ENCODE peak calls at places on chromosome 11, in seven cellular contexts. O is IMR-90; G is left ventricle myocardium inferior; W is naive thymus-derived CD4-positive, alpha-beta T cell; M is left lung; D is PC-9; H is GM12878. X is an unnamed sample.

GRCh38 chr11:6635082-6635932 is 16.1 kb upstream of the TPP1 start:
- DNase-seq in O (peak), G (peak), W (no peak), M (no peak), D (no peak), H (no peak), X (no peak)

GRCh38 chr11:37657645-37658044 is 1059.6 kb upstream of the RAG2 start:
- DNase-seq in O (peak), G (no peak), W (no peak), M (no peak), D (no peak), H (no peak), X (no peak)

GRCh38 chr11:91932151-91932821 is 292.3 kb upstream of the FAT3 start:
- DNase-seq in O (no peak), G (no peak), W (no peak), M (no peak), D (peak), H (no peak), X (no peak)

GRCh38 chr11:73249858-73250773 is 22.0 kb upstream of the P2RY6 start:
- DNase-seq in O (no peak), G (no peak), W (no peak), M (no peak), D (no peak), H (no peak), X (no peak)

GRCh38 chr11:71341596-71341995 is 89.2 kb upstream of the SHANK2 start:
- DNase-seq in O (no peak), G (no peak), W (no peak), M (no peak), D (no peak), H (no peak), X (no peak)

GRCh38 chr11:122984186-122985011 is 2.8 kb upstream of the BSX start:
- DNase-seq in O (no peak), G (no peak), W (no peak), M (no peak), D (peak), H (no peak), X (no peak)

GRCh38 chr11:130262424-130262823 is 52.3 kb downstream of the ZBTB44 start:
- DNase-seq in O (no peak), G (no peak), W (no peak), M (no peak), D (no peak), H (no peak), X (no peak)

GRCh38 chr11:101470414-101470813 is 113.4 kb downstream of the TRPC6 start:
- DNase-seq in O (peak), G (no peak), W (no peak), M (no peak), D (no peak), H (no peak), X (no peak)

GRCh38 chr11:40280161-40281054 is 1179.0 kb downstream of the LRRC4C start:
- DNase-seq in O (no peak), G (peak), W (no peak), M (no peak), D (no peak), H (no peak), X (peak)

GRCh38 chr11:19284881-19285280 is 44.1 kb upstream of the E2F8 start:
- DNase-seq in O (no peak), G (no peak), W (no peak), M (no peak), D (no peak), H (no peak), X (no peak)

GRCh38 chr11:109041876-109042275 is 377.0 kb downstream of the DDX10 start:
- DNase-seq in O (peak), G (no peak), W (no peak), M (no peak), D (no peak), H (no peak), X (no peak)

GRCh38 chr11:122197055-122197987 is 81.3 kb upstream of the BLID start:
- DNase-seq in O (peak), G (no peak), W (no peak), M (no peak), D (peak), H (no peak), X (no peak)

GRCh38 chr11:76188873-76189272 is 17.4 kb downstream of the WNT11 start:
- DNase-seq in O (no peak), G (no peak), W (no peak), M (no peak), D (no peak), H (no peak), X (no peak)

GRCh38 chr11:69651834-69652620 is 11.1 kb downstream of the CCND1 start:
- DNase-seq in O (no peak), G (no peak), W (no peak), M (peak), D (no peak), H (no peak), X (no peak)

GRCh38 chr11:35750315-35750714 is 87.7 kb downstream of the TRIM44 start:
- DNase-seq in O (no peak), G (no peak), W (no peak), M (no peak), D (no peak), H (no peak), X (no peak)

GRCh38 chr11:121112498-121113455 is 11.7 kb downstream of the TECTA start:
- DNase-seq in O (peak), G (peak), W (no peak), M (no peak), D (peak), H (no peak), X (peak)

GRCh38 chr11:66970808-66971442 is 4.2 kb upstream of the C11orf86 start:
- DNase-seq in O (peak), G (no peak), W (no peak), M (no peak), D (peak), H (no peak), X (no peak)

GRCh38 chr11:121455115-121455514 is 2.3 kb upstream of the SORL1-AS1 start:
- DNase-seq in O (no peak), G (no peak), W (no peak), M (no peak), D (no peak), H (no peak), X (no peak)

GRCh38 chr11:73288873-73289707 is 17.0 kb downstream of the P2RY6 start:
- DNase-seq in O (peak), G (peak), W (peak), M (peak), D (peak), H (peak), X (peak)

GRCh38 chr11:70501933-70502540 is 103.7 kb downstream of the CTTN start:
- DNase-seq in O (no peak), G (peak), W (no peak), M (peak), D (no peak), H (no peak), X (no peak)

GRCh38 chr11:5291207-5291838 is 10.4 kb downstream of the OR51B4 start:
- DNase-seq in O (peak), G (no peak), W (no peak), M (no peak), D (no peak), H (no peak), X (no peak)

GRCh38 chr11:114925591-114925990 is 247.3 kb downstream of the NXPE2 start:
- DNase-seq in O (no peak), G (no peak), W (no peak), M (no peak), D (no peak), H (no peak), X (no peak)

GRCh38 chr11:34264266-34265110 is 93.3 kb downstream of the ABTB2 start:
- DNase-seq in O (no peak), G (no peak), W (no peak), M (no peak), D (no peak), H (no peak), X (no peak)

GRCh38 chr11:79108851-79109250 is 332.0 kb downstream of the TENM4 start:
- DNase-seq in O (peak), G (no peak), W (no peak), M (no peak), D (no peak), H (no peak), X (no peak)

GRCh38 chr11:104803770-104804169 is 94.5 kb downstream of the CASP12 start:
- DNase-seq in O (no peak), G (no peak), W (no peak), M (no peak), D (no peak), H (no peak), X (no peak)

GRCh38 chr11:45100338-45100737 is 46.1 kb upstream of the PRDM11 start:
- DNase-seq in O (peak), G (no peak), W (no peak), M (no peak), D (no peak), H (no peak), X (no peak)

GRCh38 chr11:48107188-48107704 is 109.4 kb upstream of the OR4B1 start:
- DNase-seq in O (peak), G (no peak), W (no peak), M (no peak), D (peak), H (peak), X (no peak)

GRCh38 chr11:30561691-30562412 is 24.3 kb downstream of the MPPED2 start:
- DNase-seq in O (peak), G (no peak), W (no peak), M (no peak), D (no peak), H (no peak), X (no peak)

GRCh38 chr11:131229221-131229620 is 141.2 kb upstream of the NTM start:
- DNase-seq in O (no peak), G (no peak), W (no peak), M (no peak), D (no peak), H (no peak), X (no peak)

GRCh38 chr11:4862447-4863236 is 13.6 kb upstream of the OR51S1 start:
- DNase-seq in O (no peak), G (no peak), W (no peak), M (no peak), D (no peak), H (no peak), X (no peak)

GRCh38 chr11:134312223-134312622 is 19.6 kb upstream of the GLB1L2 start:
- DNase-seq in O (no peak), G (no peak), W (no peak), M (peak), D (no peak), H (no peak), X (no peak)

GRCh38 chr11:128732471-128733277 is 38.8 kb downstream of the FLI1 start:
- DNase-seq in O (no peak), G (no peak), W (no peak), M (no peak), D (no peak), H (peak), X (no peak)

GRCh38 chr11:122852071-122852831 is 14.0 kb downstream of the CRTAM start:
- DNase-seq in O (peak), G (no peak), W (no peak), M (no peak), D (no peak), H (no peak), X (no peak)

GRCh38 chr11:61904539-61905048 is 12.8 kb downstream of the RAB3IL1 start:
- DNase-seq in O (no peak), G (no peak), W (no peak), M (peak), D (no peak), H (no peak), X (no peak)

GRCh38 chr11:125153837-125154236 is 10.7 kb upstream of the PKNOX2 start:
- DNase-seq in O (no peak), G (no peak), W (no peak), M (no peak), D (no peak), H (no peak), X (no peak)

GRCh38 chr11:1877211-1878133 is 14.2 kb downstream of the PRR33 start:
- DNase-seq in O (no peak), G (peak), W (no peak), M (peak), D (no peak), H (no peak), X (no peak)

GRCh38 chr11:130802567-130802966 is 113.7 kb downstream of the SNX19 start:
- DNase-seq in O (no peak), G (no peak), W (no peak), M (no peak), D (no peak), H (no peak), X (no peak)

GRCh38 chr11:64882243-64882642 is 3.8 kb upstream of the EHD1 start:
- DNase-seq in O (no peak), G (no peak), W (no peak), M (no peak), D (no peak), H (no peak), X (no peak)
- H3K27ac ChIP-seq in O (no peak), G (peak), W (no peak), M (no peak), D (no peak), H (no peak), X (peak)

GRCh38 chr11:68418671-68419070 is 41.9 kb upstream of the PPP6R3 start:
- DNase-seq in O (no peak), G (no peak), W (no peak), M (no peak), D (no peak), H (no peak), X (no peak)
- H3K27ac ChIP-seq in O (no peak), G (no peak), W (no peak), M (no peak), D (no peak), H (no peak), X (no peak)

GRCh38 chr11:111871693-111872161 is 346 bp upstream of the ALG9 start:
- DNase-seq in O (no peak), G (no peak), W (no peak), M (no peak), D (no peak), H (no peak), X (no peak)
- H3K27ac ChIP-seq in O (peak), G (peak), W (peak), M (peak), D (peak), H (peak), X (peak)

DNA sequence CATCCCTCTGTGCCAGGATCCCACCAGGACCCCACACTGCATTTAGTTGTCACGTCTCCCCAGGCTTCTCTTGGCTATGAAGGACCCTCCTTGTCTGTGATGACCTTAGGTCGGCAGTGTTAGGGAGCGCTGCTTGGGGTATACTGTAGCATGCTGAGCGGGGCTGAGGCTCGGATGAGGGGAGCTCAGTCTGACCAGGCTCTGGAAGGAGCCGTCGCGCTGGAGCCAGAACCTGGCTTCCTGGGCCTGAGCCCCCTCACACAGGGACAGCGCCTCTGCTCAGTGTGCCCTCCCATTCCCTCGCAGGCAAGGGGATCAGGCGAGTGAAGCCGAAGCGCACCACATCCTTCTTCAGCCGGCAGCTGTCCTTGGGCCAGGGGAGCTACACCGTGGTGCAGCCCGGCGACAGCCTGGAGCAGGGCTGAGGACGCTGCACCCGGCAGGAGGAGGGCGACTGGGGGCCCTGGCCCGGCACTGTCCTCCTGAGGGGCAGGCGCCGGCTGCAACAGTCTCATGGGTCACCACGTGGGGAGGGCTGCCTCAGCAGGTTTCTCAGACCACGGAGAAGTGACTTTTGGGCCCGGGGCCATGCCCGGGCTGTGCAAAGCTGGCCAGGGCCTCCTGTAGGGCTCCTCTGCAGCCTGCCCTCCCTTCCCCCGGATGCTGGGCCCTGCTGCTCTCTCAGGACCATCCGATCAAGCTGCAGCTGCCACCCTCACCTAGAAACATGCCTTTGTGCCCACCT is 11.5 kb upstream of the NEAT1 start:
- DNase-seq in O (no peak), G (peak), W (no peak), M (peak), D (no peak), H (no peak), X (peak)
- H3K27ac ChIP-seq in O (no peak), G (no peak), W (no peak), M (no peak), D (no peak), H (no peak), X (no peak)